ENCODE peak calls at places on chromosomes 3 and 15, in five cellular contexts. E, O, N, Y and C are unnamed samples.

GRCh38 chr3:161108840-161109239 is 3.7 kb upstream of the B3GALNT1 start:
- DNase-seq in E (no peak), O (no peak), N (peak; percentile 3), Y (no peak), C (no peak)

GRCh38 chr3:139764936-139765335 is 87.2 kb upstream of the NMNAT3 start:
- DNase-seq in E (no peak), O (no peak), N (no peak), Y (no peak), C (no peak)

GRCh38 chr15:62472616-62473299 is 307.7 kb upstream of the C2CD4B start:
- DNase-seq in E (peak; percentile 54), O (no peak), N (no peak), Y (no peak), C (no peak)

GRCh38 chr15:51696566-51696965 is 15.3 kb downstream of the SCG3 start:
- DNase-seq in E (no peak), O (no peak), N (no peak), Y (no peak), C (no peak)

GRCh38 chr3:9727041-9727595 is 4.4 kb upstream of the BRPF1 start:
- DNase-seq in E (peak; percentile 42), O (peak; percentile 55), N (peak; percentile 75), Y (no peak), C (no peak)

GRCh38 chr3:41630708-41631107 is 331.2 kb downstream of the ULK4 start:
- DNase-seq in E (peak; percentile 8), O (no peak), N (no peak), Y (no peak), C (no peak)

GRCh38 chr15:38671675-38672141 is 107.1 kb upstream of the RASGRP1 start:
- DNase-seq in E (no peak), O (peak; percentile 50), N (no peak), Y (no peak), C (no peak)

GRCh38 chr3:13110678-13111116 is 37.5 kb upstream of the IQSEC1 start:
- DNase-seq in E (no peak), O (no peak), N (no peak), Y (peak; percentile 91), C (no peak)

GRCh38 chr3:22269827-22270226 is 518.8 kb upstream of the ZNF385D start:
- DNase-seq in E (no peak), O (no peak), N (no peak), Y (no peak), C (no peak)

GRCh38 chr3:94524102-94524922 is 461.5 kb downstream of the NSUN3 start:
- DNase-seq in E (peak; percentile 70), O (no peak), N (no peak), Y (no peak), C (no peak)

GRCh38 chr3:136381051-136381450 is 130.9 kb downstream of the PCCB start:
- DNase-seq in E (no peak), O (no peak), N (no peak), Y (no peak), C (no peak)

GRCh38 chr3:46668591-46668990 is 24.9 kb downstream of the ALS2CL start:
- DNase-seq in E (no peak), O (no peak), N (no peak), Y (peak; percentile 52), C (peak; percentile 31)

GRCh38 chr15:55660153-55660552 is 72.0 kb upstream of the PYGO1 start:
- DNase-seq in E (no peak), O (no peak), N (no peak), Y (no peak), C (no peak)

GRCh38 chr3:172918165-172918564 is 167.6 kb downstream of the ECT2 start:
- DNase-seq in E (peak; percentile 45), O (no peak), N (no peak), Y (no peak), C (no peak)

GRCh38 chr3:44104668-44105321 is 136.9 kb upstream of the TOPAZ1 start:
- DNase-seq in E (no peak), O (peak; percentile 39), N (peak; percentile 38), Y (no peak), C (no peak)

GRCh38 chr3:31009881-31010280 is 115.4 kb upstream of the GADL1 start:
- DNase-seq in E (peak; percentile 46), O (no peak), N (no peak), Y (no peak), C (no peak)

GRCh38 chr3:187000711-187001151 is 70.4 kb downstream of the ST6GAL1 start:
- DNase-seq in E (no peak), O (peak; percentile 35), N (no peak), Y (no peak), C (no peak)

GRCh38 chr15:47504624-47505256 is 212.6 kb upstream of the SEMA6D start:
- DNase-seq in E (no peak), O (no peak), N (no peak), Y (no peak), C (no peak)

GRCh38 chr3:172673210-172673679 is 37.6 kb downstream of the NCEH1 start:
- DNase-seq in E (peak; percentile 68), O (peak; percentile 64), N (peak; percentile 85), Y (no peak), C (no peak)

GRCh38 chr3:62131620-62132019 is 241.7 kb downstream of the FEZF2 start:
- DNase-seq in E (no peak), O (no peak), N (peak; percentile 4), Y (no peak), C (no peak)

GRCh38 chr3:48486952-48487351 is 17.0 kb downstream of the SHISA5 start:
- DNase-seq in E (no peak), O (no peak), N (no peak), Y (no peak), C (no peak)

GRCh38 chr15:91984006-91984405 is 130.5 kb downstream of the SLCO3A1 start:
- DNase-seq in E (no peak), O (no peak), N (no peak), Y (no peak), C (no peak)